ENCODE peak calls at places on chromosomes 12 and 14, in six cellular contexts. V is HCT116, T is GM12878, N is H1, I is NT2/D1, O is HepG2. A is an unnamed sample.

GRCh38 chr14:40122978-40123648 is 690.9 kb upstream of the FBXO33 start:
- DNase-seq in O (no peak), V (peak), T (peak), I (no peak), N (no peak), A (no peak)

GRCh38 chr12:49698619-49699545 is 8.3 kb downstream of the FMNL3 start:
- DNase-seq in I (peak), N (peak), V (no peak), O (no peak), T (peak), A (peak)

GRCh38 chr12:94198469-94198868 is 50.1 kb downstream of the PLXNC1 start:
- DNase-seq in O (no peak), I (no peak), T (no peak), V (no peak), N (no peak), A (no peak)

GRCh38 chr12:25311501-25311900 is 60.8 kb upstream of the KRAS start:
- DNase-seq in T (no peak), V (no peak), O (no peak), I (no peak), N (no peak), A (no peak)

GRCh38 chr12:54858562-54858961 is 4.2 kb downstream of the MUCL1 start:
- DNase-seq in I (no peak), O (no peak), T (no peak), V (no peak), N (no peak), A (no peak)

GRCh38 chr12:122917508-122918227 is 21.7 kb upstream of the VPS37B start:
- DNase-seq in V (no peak), T (no peak), I (no peak), N (no peak), O (peak), A (no peak)

GRCh38 chr12:47004634-47005033 is 74.8 kb upstream of the PCED1B start:
- DNase-seq in I (no peak), O (no peak), T (no peak), V (no peak), N (no peak), A (no peak)

GRCh38 chr12:116870306-116870705 is 10.9 kb downstream of the HRK start:
- DNase-seq in O (no peak), N (no peak), I (no peak), T (no peak), V (no peak), A (no peak)

GRCh38 chr14:61602733-61603077 is 92.6 kb upstream of the HIF1A start:
- DNase-seq in T (no peak), V (no peak), N (no peak), O (peak), I (no peak), A (no peak)
- TF ChIP-seq ZNF274 in T (no peak), V (no peak), N (no peak), O (no peak), I (no peak), A (no peak)

DNA sequence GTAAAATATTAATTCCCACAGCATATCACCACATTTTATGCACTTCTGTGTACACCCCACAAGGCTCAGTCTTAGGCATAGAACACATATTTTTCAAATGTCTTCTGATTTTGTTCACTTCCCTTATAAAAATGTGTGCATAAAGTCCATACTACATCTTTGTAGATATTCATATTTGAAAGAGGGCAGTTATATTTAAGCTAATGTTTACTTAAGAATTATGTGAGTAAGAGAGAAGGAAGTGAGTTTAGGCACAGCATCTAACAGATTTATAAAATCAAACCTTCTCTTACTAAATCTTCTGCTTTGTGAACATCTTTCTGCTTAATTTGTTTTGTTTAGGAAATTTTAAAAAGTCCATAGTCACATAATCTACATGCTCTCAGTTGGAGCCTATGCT is 648.1 kb downstream of the FSCB start:
- DNase-seq in V (no peak), N (no peak), O (no peak), I (no peak), T (no peak), A (no peak)
- TF ChIP-seq ZNF274 in V (no peak), N (no peak), O (no peak), I (no peak), T (no peak), A (no peak)

GRCh38 chr12:5305425-5305824 is 126.5 kb upstream of the NTF3 start:
- DNase-seq in V (no peak), N (no peak), O (no peak), T (no peak), I (no peak), A (no peak)
- TF ChIP-seq ZNF274 in V (no peak), N (no peak), O (no peak), T (no peak), I (no peak), A (no peak)

GRCh38 chr12:56723889-56724659 is 1.0 kb downstream of the NACA start:
- DNase-seq in T (no peak), O (peak), V (no peak), N (no peak), I (no peak), A (no peak)
- TF ChIP-seq ZNF274 in T (no peak), O (no peak), V (no peak), N (no peak), I (no peak), A (no peak)

GRCh38 chr12:82593901-82594396 is 92.8 kb upstream of the TMTC2 start:
- DNase-seq in V (no peak), T (peak), I (no peak), N (no peak), O (no peak), A (no peak)

GRCh38 chr12:82593143-82593542 is 93.6 kb upstream of the TMTC2 start:
- DNase-seq in V (no peak), I (no peak), N (no peak), T (peak), O (no peak), A (no peak)

GRCh38 chr12:82595946-82596345 is 90.8 kb upstream of the TMTC2 start:
- DNase-seq in T (no peak), I (no peak), N (no peak), V (no peak), O (no peak), A (no peak)

GRCh38 chr12:82596484-82596883 is 90.2 kb upstream of the TMTC2 start:
- DNase-seq in N (no peak), I (no peak), O (no peak), T (no peak), V (no peak), A (no peak)
- TF ChIP-seq ZNF274 in N (no peak), I (no peak), O (no peak), T (no peak), V (no peak), A (no peak)

GRCh38 chr14:100375273-100375962 is 52.3 kb downstream of the SLC25A47 start:
- DNase-seq in T (peak), V (peak), N (peak), O (peak), I (no peak), A (peak)
- TF ChIP-seq ZNF274 in T (no peak), V (no peak), N (no peak), O (no peak), I (no peak), A (no peak)

A was measured in K562.